ENCODE peak calls at places on chromosomes 13 and 19, in four cellular contexts. K is K562, P is GM23338, J is GM12878. W is an unnamed sample.

GRCh38 chr13:40496035-40496810 is 170.2 kb downstream of the FOXO1 start:
- DNase-seq in J (no peak), K (no peak), P (no peak), W (no peak)

GRCh38 chr13:28631792-28632191 is 27.1 kb upstream of the POMP start:
- DNase-seq in K (no peak), P (no peak), J (no peak), W (no peak)

GRCh38 chr13:48415516-48415915 is 2.6 kb upstream of the LPAR6 start:
- DNase-seq in K (no peak), J (no peak), P (no peak), W (no peak)

GRCh38 chr13:94329754-94330551 is 149.5 kb downstream of the DCT start:
- DNase-seq in K (no peak), P (no peak), J (no peak), W (no peak)

GRCh38 chr13:111065698-111066097 is 49.4 kb upstream of the ARHGEF7 start:
- DNase-seq in P (no peak), J (no peak), K (no peak), W (no peak)

GRCh38 chr13:40190656-40191100 is 475.8 kb downstream of the FOXO1 start:
- DNase-seq in P (no peak), J (no peak), K (no peak), W (no peak)

GRCh38 chr13:112670864-112671263 is 19.0 kb upstream of the ATP11A start:
- DNase-seq in J (no peak), K (no peak), P (no peak), W (no peak)

GRCh38 chr19:46875234-46875633 is 14.4 kb downstream of the ARHGAP35 start:
- DNase-seq in K (no peak), J (no peak), P (peak; percentile 79), W (no peak)

GRCh38 chr13:41917641-41918040 is 43.3 kb downstream of the VWA8 start:
- DNase-seq in K (no peak), P (no peak), J (no peak), W (no peak)

GRCh38 chr19:37251308-37252229 is 33.6 kb downstream of the ZNF383 start:
- DNase-seq in J (peak; percentile 54), K (peak; percentile 17), P (no peak), W (no peak)

GRCh38 chr19:4257025-4257424 is 10.1 kb downstream of the YJU2 start:
- DNase-seq in K (no peak), P (no peak), J (no peak), W (no peak)

GRCh38 chr19:29259867-29260281 is 46.9 kb upstream of the UQCRFS1 start:
- DNase-seq in P (no peak), K (no peak), J (no peak), W (no peak)

GRCh38 chr13:100674848-100675659 is 459 bp upstream of the TMTC4 start:
- DNase-seq in P (peak; percentile 98), J (peak; percentile 82), K (peak; percentile 98), W (peak; percentile 100)

GRCh38 chr19:7679771-7680605 is 645 bp upstream of the TRAPPC5 start:
- DNase-seq in P (peak; percentile 44), J (no peak), K (no peak), W (no peak)

GRCh38 chr19:7386308-7386707 is 37.6 kb downstream of the ARHGEF18 start:
- DNase-seq in J (no peak), K (no peak), P (peak; percentile 52), W (peak; percentile 35)

GRCh38 chr13:37001921-37002250 is 1.3 kb downstream of the EXOSC8 start:
- DNase-seq in K (no peak), J (no peak), P (no peak), W (no peak)

GRCh38 chr13:97264663-97265062 is 42.5 kb downstream of the MBNL2 start:
- DNase-seq in K (no peak), P (no peak), J (no peak), W (no peak)

GRCh38 chr19:10353793-10354391 is 14.5 kb upstream of the ICAM3 start:
- DNase-seq in P (peak; percentile 100), J (no peak), K (peak; percentile 89), W (peak; percentile 100)

GRCh38 chr19:52188822-52189744 is 769 bp upstream of the PPP2R1A start:
- DNase-seq in K (peak; percentile 92), J (no peak), P (peak; percentile 66), W (peak; percentile 98)

GRCh38 chr13:99357149-99357596 is 50.0 kb upstream of the GPR183 start:
- DNase-seq in J (peak; percentile 61), P (no peak), K (peak; percentile 32), W (no peak)

GRCh38 chr13:36313047-36313969 is 15.7 kb upstream of the CCDC169 start:
- DNase-seq in K (no peak), J (no peak), P (no peak), W (no peak)

GRCh38 chr13:80006940-80007339 is 334.0 kb downstream of the SPRY2 start:
- DNase-seq in J (no peak), P (no peak), K (no peak), W (no peak)

GRCh38 chr13:23578411-23579071 is 8.3 kb downstream of the TNFRSF19 start:
- DNase-seq in K (peak; percentile 48), J (no peak), P (peak; percentile 74), W (peak; percentile 75)

GRCh38 chr19:1449467-1450442 is at the start of gene APC2:
- DNase-seq in J (no peak), P (peak; percentile 95), K (peak; percentile 95), W (peak; percentile 86)

GRCh38 chr19:11435833-11436313 is 438 bp downstream of the PRKCSH start:
- DNase-seq in K (peak; percentile 71), P (peak; percentile 53), J (no peak), W (no peak)

GRCh38 chr13:106570354-106570822 is 2.5 kb upstream of the ARGLU1 start:
- DNase-seq in P (peak; percentile 95), J (no peak), K (peak; percentile 59), W (peak; percentile 85)

GRCh38 chr19:49691243-49692101 is 556 bp downstream of the CPT1C start:
- DNase-seq in J (no peak), P (peak; percentile 90), K (no peak), W (peak; percentile 77)

GRCh38 chr13:34172048-34172447 is 354.1 kb downstream of the RFC3 start:
- DNase-seq in P (no peak), J (no peak), K (no peak), W (no peak)

GRCh38 chr19:38898788-38899446 is 501 bp downstream of the SIRT2 start:
- DNase-seq in P (peak; percentile 34), K (no peak), J (no peak), W (no peak)

GRCh38 chr13:44300895-44301638 is 72.6 kb upstream of the SERP2 start:
- DNase-seq in J (peak; percentile 56), K (no peak), P (no peak), W (no peak)

GRCh38 chr13:44298314-44298713 is 75.3 kb upstream of the SERP2 start:
- DNase-seq in P (no peak), K (no peak), J (no peak), W (no peak)

GRCh38 chr13:44299544-44299943 is 74.1 kb upstream of the SERP2 start:
- DNase-seq in K (no peak), P (no peak), J (no peak), W (no peak)

GRCh38 chr13:44296856-44297255 is 76.8 kb upstream of the SERP2 start:
- DNase-seq in J (no peak), P (no peak), K (no peak), W (no peak)

DNA sequence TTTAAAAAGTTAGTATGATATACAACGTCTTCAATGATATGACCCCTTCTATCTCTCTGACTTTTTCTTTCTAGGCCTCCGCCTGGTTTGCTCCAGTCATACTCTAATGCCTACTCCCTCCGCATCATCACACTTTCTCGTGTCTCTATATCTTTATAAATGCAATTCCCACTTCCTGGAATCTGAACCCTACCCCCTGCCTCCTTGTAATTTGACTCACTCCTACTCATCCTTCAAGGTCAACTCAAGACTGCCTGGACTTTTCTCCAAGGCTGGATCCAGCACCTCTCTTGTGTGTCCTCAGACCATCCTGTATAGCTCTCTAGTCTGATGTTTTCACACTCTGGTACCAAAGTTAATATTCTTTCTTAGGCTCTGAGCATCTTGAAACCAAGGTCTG is 74.5 kb upstream of the SERP2 start:
- DNase-seq in K (no peak), J (no peak), P (no peak), W (no peak)
- TF ChIP-seq CREB1 in K (no peak), J (no peak), P (no peak), W (no peak)

DNA sequence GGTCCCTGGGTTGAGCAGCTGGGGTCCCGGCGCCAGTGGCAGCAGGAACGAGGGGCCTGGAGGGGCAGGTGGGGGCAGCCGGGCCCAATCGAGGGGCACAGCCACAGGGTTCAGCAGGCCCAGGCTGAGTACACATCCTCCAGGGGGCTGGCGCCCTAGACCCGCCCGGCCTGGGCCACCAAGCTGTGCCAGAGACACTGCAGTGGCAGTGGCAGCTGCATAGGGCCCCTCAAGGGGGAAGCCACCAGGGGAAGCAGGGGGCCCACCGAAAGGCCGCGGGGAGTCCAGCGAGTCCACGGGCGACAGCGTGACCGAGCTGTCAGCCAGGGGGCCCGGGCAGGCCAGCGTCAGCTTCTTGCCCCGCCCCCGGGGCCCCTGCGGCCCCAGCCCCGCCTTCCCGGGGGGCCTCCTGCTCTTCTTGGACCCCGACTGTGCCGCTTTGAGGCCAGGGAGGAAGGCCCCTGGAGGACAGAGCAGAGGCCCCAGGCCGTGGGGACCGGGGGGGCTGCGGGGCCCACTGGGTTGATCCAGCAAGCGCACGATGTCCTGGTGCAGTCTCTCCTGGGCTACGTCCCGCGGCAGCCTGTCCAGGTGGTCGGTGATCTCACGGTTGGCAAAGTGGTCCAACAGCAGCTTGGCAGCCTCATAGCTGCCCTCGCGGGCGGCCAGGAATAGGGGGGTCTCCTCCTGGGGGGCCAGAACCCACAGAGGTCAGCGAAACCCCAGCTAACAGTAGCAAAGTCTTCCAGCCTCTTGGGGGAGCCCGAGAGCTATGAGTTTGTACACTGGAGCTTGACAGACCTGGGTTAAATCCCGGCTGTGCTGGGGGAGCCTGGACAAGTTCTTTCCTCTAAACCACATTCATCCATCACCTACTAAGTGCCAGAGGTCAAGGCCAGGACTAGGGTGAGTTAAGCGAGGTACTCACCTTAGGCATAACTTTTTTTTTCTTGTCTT is 39.5 kb downstream of the NOTCH3 start:
- DNase-seq in J (no peak), P (peak; percentile 38), K (peak; percentile 53), W (peak; percentile 43)
- TF ChIP-seq CREB1 in J (no peak), P (no peak), K (no peak), W (no peak)

DNA sequence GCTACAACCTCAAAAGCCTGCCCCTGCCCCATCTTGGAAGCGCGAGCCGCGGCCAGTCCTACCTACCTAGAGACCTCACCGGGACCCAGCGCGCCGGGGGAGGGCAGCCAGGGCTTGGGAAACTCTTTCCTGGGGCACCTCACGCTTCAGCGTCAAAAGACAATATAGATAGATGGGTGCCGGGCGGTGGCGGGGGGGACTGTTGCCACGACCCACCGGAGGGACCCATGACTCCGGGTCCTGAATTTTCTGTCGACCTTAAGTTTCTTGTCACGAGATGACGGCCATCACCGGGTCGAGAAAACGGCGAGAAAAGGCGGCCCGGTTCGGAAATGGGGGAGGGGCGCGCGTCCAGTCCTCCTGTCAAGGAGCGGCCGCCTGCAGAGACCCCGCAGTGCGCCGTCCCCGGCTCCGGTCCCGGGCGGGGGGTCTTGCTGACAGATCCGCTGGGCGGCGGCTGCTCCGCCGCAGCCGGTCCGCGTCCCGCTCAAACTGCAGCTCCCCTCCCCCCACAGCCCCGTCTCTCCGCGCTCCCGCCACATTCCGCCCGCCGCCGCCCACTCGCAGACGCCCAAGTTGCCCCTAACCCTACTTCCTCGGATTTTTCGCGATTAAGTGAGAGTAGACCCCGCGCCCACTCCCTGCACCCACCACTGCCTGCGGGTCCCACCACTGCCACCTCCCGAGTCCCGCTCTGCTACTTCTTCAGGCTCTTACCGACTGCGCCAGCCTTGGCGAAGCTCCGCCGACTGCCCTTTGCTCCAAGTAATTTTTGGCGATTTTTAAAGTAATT is 66.1 kb downstream of the KCNRG start:
- DNase-seq in J (no peak), P (peak; percentile 73), K (peak; percentile 45), W (peak; percentile 66)
- TF ChIP-seq CREB1 in J (no peak), P (no peak), K (no peak), W (no peak)

GRCh38 chr13:76812971-76813691 is 73.1 kb downstream of the KCTD12 start:
- DNase-seq in J (no peak), K (no peak), P (no peak), W (no peak)
- TF ChIP-seq CREB1 in J (no peak), K (no peak), P (no peak), W (no peak)